ENCODE peak calls at places on chromosomes 5 and 9, in four cellular contexts. Q, H, B and I are unnamed samples.

GRCh38 chr5:121795511-121795910 is 56.2 kb upstream of the FTMT start:
- DNase-seq in Q (no peak), B (no peak), H (no peak), I (no peak)

GRCh38 chr5:8906303-8906967 is 639.4 kb downstream of the SEMA5A start:
- DNase-seq in Q (no peak), H (no peak), B (no peak), I (no peak)

GRCh38 chr9:21848615-21849014 is 46.2 kb downstream of the MTAP start:
- DNase-seq in H (no peak), B (no peak), Q (no peak), I (no peak)

GRCh38 chr9:122463828-122464632 is 13.7 kb downstream of the OR1J1 start:
- DNase-seq in Q (no peak), B (peak), H (peak), I (no peak)

GRCh38 chr5:107671742-107672211 is 1.0 kb upstream of the EFNA5 start:
- DNase-seq in Q (no peak), H (no peak), B (peak), I (no peak)

GRCh38 chr5:172479784-172480115 is 25.4 kb upstream of the SH3PXD2B start:
- DNase-seq in B (no peak), Q (no peak), H (no peak), I (peak)

GRCh38 chr5:169901896-169902295 is 78.4 kb downstream of the INSYN2B start:
- DNase-seq in Q (no peak), H (no peak), B (no peak), I (no peak)

GRCh38 chr5:93186031-93186682 is 394.9 kb downstream of the NR2F1-AS1 start:
- DNase-seq in H (no peak), B (no peak), Q (no peak), I (no peak)

GRCh38 chr9:61673664-61674381 is 484.0 kb downstream of the SPATA31A7 start:
- DNase-seq in H (no peak), B (peak), Q (no peak), I (no peak)

GRCh38 chr5:179128976-179129375 is 68.8 kb downstream of the ZNF354C start:
- DNase-seq in B (no peak), H (no peak), Q (peak), I (no peak)

GRCh38 chr5:59587489-59588337 is 305.8 kb downstream of the PDE4D start:
- DNase-seq in H (no peak), B (peak), Q (peak), I (peak)

GRCh38 chr9:135602789-135603481 is 36.4 kb downstream of the GLT6D1 start:
- DNase-seq in Q (no peak), H (peak), B (peak), I (peak)

GRCh38 chr9:132142883-132143282 is 19.0 kb upstream of the NTNG2 start:
- DNase-seq in B (peak), Q (no peak), H (no peak), I (no peak)

GRCh38 chr5:16918156-16918555 is 17.9 kb downstream of the MYO10 start:
- DNase-seq in H (no peak), Q (no peak), B (no peak), I (no peak)

GRCh38 chr9:37700900-37701299 is 50.1 kb downstream of the FRMPD1 start:
- DNase-seq in B (no peak), H (no peak), Q (no peak), I (no peak)
- H3K4me3 ChIP-seq in B (no peak), H (no peak), Q (no peak), I (no peak)

DNA sequence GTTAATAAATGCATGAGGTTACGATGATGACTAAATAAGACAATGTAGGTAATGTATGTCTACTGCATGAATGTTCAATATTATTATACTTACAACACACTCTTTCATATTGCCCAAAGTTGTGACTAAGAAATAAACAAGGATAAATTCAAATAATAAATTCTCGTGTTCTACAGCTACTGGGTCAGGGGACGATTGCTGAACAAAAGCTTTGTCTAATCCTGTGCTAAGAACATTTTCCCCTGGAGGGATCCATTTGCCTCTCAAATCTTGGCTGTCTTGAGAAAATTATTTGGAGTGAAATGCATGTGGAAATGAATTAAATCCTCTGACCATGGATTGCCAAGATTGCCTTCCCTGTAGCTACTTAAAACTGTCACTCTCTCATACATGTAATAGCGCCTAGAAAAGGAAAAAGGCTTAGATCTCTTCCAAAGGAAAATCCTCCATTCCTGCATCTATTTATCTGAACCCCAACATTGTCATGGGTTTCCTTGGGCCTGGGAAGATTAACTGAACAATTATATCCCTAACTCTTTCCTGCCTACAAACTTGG is 893.8 kb upstream of the ACO1 start:
- DNase-seq in H (no peak), Q (no peak), B (no peak), I (no peak)
- TF ChIP-seq EP300 in H (no peak), Q (no peak), B (no peak), I (no peak)

GRCh38 chr9:98432960-98433359 is 177.5 kb upstream of the TBC1D2 start:
- DNase-seq in Q (no peak), B (no peak), H (no peak), I (no peak)
- TF ChIP-seq CTCF in Q (no peak), B (no peak), H (no peak), I (no peak)

GRCh38 chr9:133533878-133534277 is 626 bp upstream of the ADAMTSL2 start:
- DNase-seq in Q (no peak), H (no peak), B (peak), I (no peak)
- H3K4me3 ChIP-seq in Q (peak), H (no peak), B (no peak), I (peak)